ENCODE peak calls at places on chromosomes 12 and 14, in four cellular contexts. Q is H1, G is HepG2, R is K562. K is an unnamed sample.

GRCh38 chr12:99287136-99287535 is 360.4 kb upstream of the GARIN6 start:
- DNase-seq in Q (no peak), G (no peak), R (no peak), K (no peak)

GRCh38 chr14:28831126-28831525 is 64.5 kb downstream of the FOXG1 start:
- DNase-seq in Q (no peak), G (no peak), R (no peak), K (no peak)

GRCh38 chr14:65258391-65258790 is 154.1 kb upstream of the FUT8 start:
- DNase-seq in Q (no peak), G (peak), R (no peak), K (peak)

GRCh38 chr12:79250186-79250585 is 385.6 kb downstream of the SYT1 start:
- DNase-seq in Q (no peak), G (no peak), R (no peak), K (no peak)

GRCh38 chr12:83123039-83123438 is 436.3 kb downstream of the TMTC2 start:
- DNase-seq in Q (no peak), G (no peak), R (no peak), K (no peak)

GRCh38 chr14:87896393-87897380 is 96.3 kb downstream of the GALC start:
- DNase-seq in Q (no peak), G (peak), R (peak), K (peak)

GRCh38 chr12:6336859-6337744 is 4.8 kb downstream of the TNFRSF1A start:
- DNase-seq in Q (no peak), G (no peak), R (peak), K (no peak)

GRCh38 chr12:78559441-78559840 is 305.1 kb upstream of the SYT1 start:
- DNase-seq in Q (no peak), G (no peak), R (no peak), K (no peak)

GRCh38 chr12:77152623-77153193 is 87.3 kb upstream of the E2F7 start:
- DNase-seq in Q (no peak), G (peak), R (no peak), K (peak)

GRCh38 chr14:82009076-82009475 is 475.4 kb upstream of the SEL1L start:
- DNase-seq in Q (no peak), G (no peak), R (no peak), K (no peak)

GRCh38 chr14:29310757-29311156 is 544.2 kb downstream of the FOXG1 start:
- DNase-seq in Q (no peak), G (no peak), R (no peak), K (no peak)

GRCh38 chr14:99270491-99271287 is 1.3 kb downstream of the BCL11B start:
- DNase-seq in Q (no peak), G (no peak), R (no peak), K (no peak)

GRCh38 chr14:68708343-68708742 is 84.5 kb downstream of the ZFP36L1 start:
- DNase-seq in Q (no peak), G (no peak), R (no peak), K (no peak)

GRCh38 chr12:104464899-104465298 is 8.2 kb downstream of the CHST11 start:
- DNase-seq in Q (no peak), G (no peak), R (no peak), K (no peak)

GRCh38 chr12:113961921-113962710 is 4.0 kb downstream of the RBM19 start:
- DNase-seq in Q (no peak), G (peak), R (no peak), K (no peak)

GRCh38 chr12:127342861-127343260 is 924.1 kb upstream of the TMEM132C start:
- DNase-seq in Q (no peak), G (no peak), R (no peak), K (no peak)

GRCh38 chr14:58787601-58788000 is 149.8 kb downstream of the DACT1 start:
- DNase-seq in Q (no peak), G (no peak), R (no peak), K (no peak)

GRCh38 chr12:111314949-111315539 is 53.9 kb downstream of the PHETA1 start:
- DNase-seq in Q (no peak), G (no peak), R (no peak), K (no peak)

GRCh38 chr12:57852195-57852594 is 5.7 kb upstream of the CTDSP2 start:
- DNase-seq in Q (no peak), G (no peak), R (no peak), K (no peak)

DNA sequence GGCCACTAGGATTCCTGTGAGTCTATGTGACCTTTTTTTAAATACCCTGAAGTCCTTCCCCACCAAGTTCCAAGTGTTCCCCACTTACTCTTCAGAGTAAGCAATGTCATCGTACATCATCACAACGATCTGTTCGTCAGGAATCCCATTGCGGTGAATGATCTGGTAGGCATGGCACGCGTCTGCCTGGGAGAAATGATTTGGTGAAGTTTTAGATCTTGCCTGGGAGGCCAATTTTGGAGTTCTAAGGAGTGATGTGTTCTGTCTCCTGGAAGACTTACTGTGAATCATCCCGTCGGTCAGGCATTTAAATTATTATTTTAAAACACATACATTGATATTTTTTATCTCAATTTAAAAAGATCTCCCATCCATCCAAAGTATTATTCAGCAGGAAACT is 29.8 kb downstream of the LGMN start:
- DNase-seq in Q (no peak), G (no peak), R (no peak), K (no peak)
- TF ChIP-seq FOSL1 in Q (no peak), G (no peak), R (no peak), K (no peak)

GRCh38 chr12:54472494-54473262 is 724 bp downstream of the GTSF1 start:
- DNase-seq in Q (no peak), G (no peak), R (peak), K (no peak)

GRCh38 chr12:54471793-54472192 is 1.6 kb downstream of the GTSF1 start:
- DNase-seq in Q (no peak), G (no peak), R (no peak), K (no peak)

GRCh38 chr12:54478270-54478669 is 4.9 kb upstream of the GTSF1 start:
- DNase-seq in Q (no peak), G (no peak), R (no peak), K (no peak)

GRCh38 chr12:54477259-54477658 is 3.9 kb upstream of the GTSF1 start:
- DNase-seq in Q (no peak), G (no peak), R (no peak), K (no peak)

DNA sequence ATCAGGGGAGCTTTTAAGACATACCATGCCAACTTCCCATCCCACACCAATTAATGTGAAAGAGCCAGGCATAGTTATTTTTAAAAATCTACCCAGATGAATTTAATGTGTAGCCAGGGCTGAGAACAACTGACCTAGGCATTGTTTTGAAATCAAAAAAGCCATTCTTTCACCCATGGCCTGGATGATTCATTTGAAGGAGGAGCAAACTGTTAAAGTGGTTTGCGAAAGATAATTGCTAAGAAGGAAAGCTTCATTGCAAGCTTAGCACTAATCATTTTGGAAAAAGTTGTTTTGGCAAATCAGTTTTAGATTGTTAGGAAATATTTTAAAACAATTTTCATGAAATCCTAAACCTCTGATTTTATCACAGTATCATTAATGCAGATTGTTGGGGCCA is 2.1 kb upstream of the GTSF1 start:
- DNase-seq in Q (no peak), G (no peak), R (no peak), K (no peak)
- TF ChIP-seq JUND in Q (no peak), G (no peak), R (no peak), K (no peak)

GRCh38 chr14:72558721-72559120 is 335.2 kb downstream of the DPF3 start:
- DNase-seq in Q (no peak), G (no peak), R (no peak), K (no peak)

GRCh38 chr14:72559669-72560068 is 334.2 kb downstream of the DPF3 start:
- DNase-seq in Q (no peak), G (no peak), R (no peak), K (no peak)

GRCh38 chr14:72559227-72559626 is 334.7 kb downstream of the DPF3 start:
- DNase-seq in Q (no peak), G (no peak), R (no peak), K (no peak)

GRCh38 chr14:72560856-72561493 is 332.9 kb downstream of the DPF3 start:
- DNase-seq in Q (no peak), G (no peak), R (no peak), K (no peak)

DNA sequence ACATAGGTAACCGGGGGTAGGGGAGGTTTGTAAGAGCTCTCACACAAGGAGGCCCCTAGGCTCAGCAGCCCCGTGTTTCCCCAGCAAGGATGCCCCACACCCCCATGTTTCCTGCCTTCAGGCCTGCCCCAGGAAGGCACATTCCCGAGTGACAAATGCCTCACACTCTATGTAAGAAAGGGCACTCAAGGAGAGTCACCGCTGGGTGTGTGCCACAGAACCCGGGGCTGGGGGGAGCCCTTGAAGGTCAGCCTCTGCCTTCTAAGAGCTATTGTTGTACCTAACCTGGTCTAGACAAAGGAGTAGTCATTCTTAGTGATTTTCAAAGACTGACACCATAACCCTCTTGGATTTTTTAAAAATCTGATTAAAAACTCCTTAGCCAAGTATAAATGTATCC is 333.6 kb downstream of the DPF3 start:
- DNase-seq in Q (no peak), G (no peak), R (no peak), K (no peak)
- TF ChIP-seq FOSL1 in Q (no peak), G (no peak), R (no peak), K (no peak)

DNA sequence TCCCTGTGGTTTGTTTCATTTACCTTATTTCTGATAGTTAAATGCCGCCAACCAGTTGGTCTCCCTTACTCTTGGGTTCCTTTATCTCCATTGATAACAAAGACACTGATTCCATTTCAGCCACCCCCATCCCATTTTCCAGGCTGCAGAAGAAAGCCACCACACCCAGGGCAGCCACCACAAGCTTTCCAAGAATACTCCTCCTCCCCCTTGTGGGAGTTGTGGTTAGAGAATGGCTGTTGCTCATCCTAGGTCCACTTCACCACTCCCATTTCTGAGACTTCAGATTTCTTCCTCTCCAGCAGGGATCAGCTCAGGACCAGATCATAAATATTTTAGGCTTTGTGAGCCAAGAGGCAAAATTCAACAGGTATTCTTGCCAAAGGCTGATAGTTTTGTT is 73.9 kb downstream of the ANO4 start:
- DNase-seq in Q (no peak), G (no peak), R (no peak), K (no peak)
- TF ChIP-seq JUND in Q (no peak), G (no peak), R (no peak), K (no peak)

GRCh38 chr14:35337074-35337556 is 44.9 kb downstream of the PSMA6 start:
- DNase-seq in Q (no peak), G (peak), R (no peak), K (no peak)
- TF ChIP-seq FOSL1 in Q (no peak), G (no peak), R (no peak), K (no peak)

GRCh38 chr12:50390284-50390683 is 6.1 kb downstream of the FAM186A start:
- DNase-seq in Q (no peak), G (peak), R (no peak), K (peak)
- TF ChIP-seq JUND in Q (no peak), G (no peak), R (no peak), K (peak)

GRCh38 chr12:116693259-116694227 is 44.3 kb downstream of the SPRING1 start:
- DNase-seq in Q (no peak), G (peak), R (peak), K (no peak)
- TF ChIP-seq FOSL1 in Q (no peak), G (no peak), R (no peak), K (no peak)

GRCh38 chr14:74919421-74920165 is 3.5 kb downstream of the RPS6KL1 start:
- DNase-seq in Q (no peak), G (no peak), R (no peak), K (no peak)

GRCh38 chr14:74917200-74917543 is 5.9 kb downstream of the RPS6KL1 start:
- DNase-seq in Q (no peak), G (no peak), R (no peak), K (no peak)

GRCh38 chr14:74915826-74916225 is 7.2 kb downstream of the RPS6KL1 start:
- DNase-seq in Q (no peak), G (no peak), R (no peak), K (no peak)

GRCh38 chr14:74918380-74918779 is 4.7 kb downstream of the RPS6KL1 start:
- DNase-seq in Q (no peak), G (no peak), R (no peak), K (no peak)

DNA sequence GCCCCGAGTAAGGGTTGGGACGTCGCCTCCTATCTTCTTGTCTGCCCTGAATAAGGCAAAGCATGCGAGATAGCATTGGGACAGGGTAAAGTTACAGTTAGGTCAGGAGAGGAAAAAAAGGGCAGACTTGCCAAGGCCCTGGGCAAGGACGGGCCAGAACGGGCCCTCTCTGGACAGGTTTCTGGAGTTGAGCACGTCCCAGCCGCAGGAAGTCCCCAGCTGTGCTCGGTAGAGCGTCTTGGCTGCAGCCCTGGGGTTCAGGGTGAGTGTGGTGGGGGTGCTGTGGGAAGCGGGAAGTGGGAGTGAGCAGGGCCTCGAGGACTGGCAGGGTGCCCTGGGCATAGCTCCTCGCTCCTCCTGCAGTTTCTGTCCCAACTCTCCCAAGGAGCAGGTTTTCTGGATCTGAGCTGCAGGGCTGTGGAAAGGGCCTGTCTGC is 5.4 kb downstream of the RPS6KL1 start:
- DNase-seq in Q (no peak), G (no peak), R (no peak), K (no peak)
- TF ChIP-seq JUND in Q (no peak), G (no peak), R (no peak), K (no peak)

DNA sequence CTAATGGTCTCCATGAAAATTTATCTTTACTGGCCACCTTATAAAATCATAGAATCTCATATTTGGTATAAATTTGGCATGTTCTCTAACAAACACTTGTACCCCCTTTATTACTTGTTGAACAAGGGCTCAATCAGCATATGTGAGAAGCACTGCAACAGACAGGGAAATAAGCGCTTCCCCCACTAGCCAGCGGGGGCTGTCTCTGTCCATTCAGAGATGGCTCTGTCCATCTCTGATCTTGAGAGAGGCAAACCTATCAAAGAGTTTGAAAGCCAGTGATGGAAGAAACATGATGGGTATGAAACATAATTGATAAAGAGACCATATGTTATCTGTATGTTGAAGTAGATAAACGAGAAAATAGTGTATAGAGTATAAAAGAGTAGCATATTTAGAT is 326.8 kb downstream of the PDZRN4 start:
- DNase-seq in Q (no peak), G (no peak), R (no peak), K (peak)
- TF ChIP-seq FOSL1 in Q (no peak), G (no peak), R (no peak), K (no peak)

DNA sequence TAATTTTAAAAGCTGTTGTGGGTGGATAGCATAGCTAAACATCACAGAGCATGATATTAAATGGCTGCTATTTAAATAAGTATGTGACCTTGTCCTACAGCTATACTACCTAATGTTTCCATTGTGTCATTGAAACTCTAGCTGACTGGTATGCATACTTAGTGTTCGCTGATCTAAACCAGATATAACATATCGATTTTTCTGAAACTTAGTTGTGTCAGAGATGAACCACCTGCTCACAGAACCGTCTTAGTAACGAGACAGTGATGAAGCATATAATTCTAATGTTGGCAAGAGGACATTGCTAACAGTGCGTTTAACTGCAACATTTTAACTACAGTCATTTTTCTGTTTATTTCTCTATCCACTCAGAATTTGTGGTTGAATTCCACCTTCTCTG is 36.1 kb upstream of the NUAK1 start:
- DNase-seq in Q (no peak), G (peak), R (no peak), K (no peak)
- TF ChIP-seq JUND in Q (no peak), G (no peak), R (no peak), K (no peak)

K was measured in HCT116.